ENCODE peak calls at places on chromosomes 7 and 10, in seven cellular contexts. C is anterior cingulate cortex, K is AG20443, A is COLO829, E is HFFc6, J is transverse colon, L is GOT3. I is an unnamed sample.

GRCh38 chr7:73865738-73866445 is 4.9 kb downstream of the TMEM270 start:
- DNase-seq in K (peak), A (no peak), C (no peak), L (no peak), E (peak), J (peak), I (peak)

GRCh38 chr10:82267465-82267864 is 392.5 kb downstream of the NRG3 start:
- DNase-seq in K (no peak), C (no peak), J (no peak), L (no peak), A (no peak), E (no peak), I (no peak)

GRCh38 chr10:89295597-89295996 is 6.2 kb upstream of the IFIT2 start:
- DNase-seq in L (no peak), J (no peak), A (no peak), E (peak), K (peak), C (no peak), I (peak)

GRCh38 chr10:72567884-72568283 is 58.0 kb downstream of the MICU1 start:
- DNase-seq in A (peak), C (no peak), E (no peak), L (no peak), J (no peak), K (no peak), I (no peak)

GRCh38 chr7:128405345-128406146 is 4.2 kb downstream of the IMPDH1 start:
- DNase-seq in J (peak), E (no peak), L (no peak), K (peak), A (peak), C (no peak), I (no peak)

GRCh38 chr7:140923358-140924006 is 1.2 kb downstream of the BRAF start:
- DNase-seq in C (no peak), A (no peak), L (no peak), J (no peak), K (peak), E (no peak), I (no peak)

GRCh38 chr7:46352335-46352954 is 431.4 kb upstream of the IGFBP3 start:
- DNase-seq in K (peak), J (no peak), A (peak), C (no peak), E (peak), L (no peak), I (peak)

GRCh38 chr10:100970914-100971811 is 1.9 kb downstream of the SEMA4G start:
- DNase-seq in C (no peak), L (no peak), A (no peak), E (no peak), K (no peak), J (peak), I (no peak)

GRCh38 chr10:42875792-42876191 is 93.2 kb downstream of the BMS1 start:
- DNase-seq in J (no peak), E (peak), A (no peak), K (peak), C (no peak), L (no peak), I (no peak)

GRCh38 chr7:134784251-134785049 is 5.0 kb downstream of the CALD1 start:
- DNase-seq in K (no peak), L (no peak), A (no peak), C (no peak), J (no peak), E (no peak), I (no peak)

GRCh38 chr7:30974605-30975256 is 11.0 kb downstream of the GHRHR start:
- DNase-seq in C (no peak), J (peak), K (peak), A (peak), E (no peak), L (no peak), I (peak)

GRCh38 chr7:74275401-74275881 is 13.8 kb upstream of the CLIP2 start:
- DNase-seq in J (no peak), C (no peak), E (no peak), A (no peak), L (no peak), K (no peak), I (peak)

GRCh38 chr10:125002423-125003145 is 60.7 kb downstream of the ZRANB1 start:
- DNase-seq in K (no peak), E (no peak), L (no peak), J (no peak), C (no peak), A (no peak), I (no peak)

GRCh38 chr10:35910234-35910633 is 268.1 kb upstream of the FZD8 start:
- DNase-seq in A (no peak), L (no peak), C (no peak), E (peak), K (peak), J (no peak), I (no peak)

GRCh38 chr7:1708640-1709249 is 38.7 kb downstream of the ELFN1 start:
- DNase-seq in C (no peak), J (no peak), K (no peak), A (no peak), L (no peak), E (no peak), I (no peak)

GRCh38 chr7:137992042-137992737 is 9.7 kb downstream of the CREB3L2 start:
- DNase-seq in C (no peak), L (no peak), K (no peak), A (no peak), J (no peak), E (peak), I (no peak)

GRCh38 chr7:77415474-77415821 is 701 bp downstream of the GSAP start:
- DNase-seq in J (peak), C (no peak), L (no peak), K (peak), E (no peak), A (no peak), I (no peak)

GRCh38 chr7:85681241-85681640 is 494.4 kb upstream of the SEMA3D start:
- DNase-seq in C (no peak), A (no peak), J (no peak), L (no peak), E (no peak), K (no peak), I (no peak)

GRCh38 chr10:86261470-86261869 is 105.1 kb downstream of the GRID1 start:
- DNase-seq in E (no peak), C (no peak), A (no peak), J (no peak), K (no peak), L (no peak), I (no peak)

GRCh38 chr10:64385355-64385754 is 864.2 kb downstream of the REEP3 start:
- DNase-seq in A (no peak), C (no peak), L (no peak), K (no peak), E (no peak), J (no peak), I (no peak)

GRCh38 chr7:138396251-138397070 is 63.6 kb upstream of the TRIM24 start:
- DNase-seq in K (no peak), E (no peak), C (no peak), J (peak), L (no peak), A (no peak), I (no peak)

GRCh38 chr10:117565068-117565467 is 22.5 kb downstream of the EMX2 start:
- DNase-seq in E (no peak), L (no peak), C (no peak), J (no peak), K (no peak), A (no peak), I (no peak)

GRCh38 chr7:74403521-74404387 is 50.0 kb upstream of the GTF2IRD1 start:
- DNase-seq in C (no peak), L (no peak), J (no peak), E (no peak), K (no peak), A (no peak), I (no peak)

GRCh38 chr10:6643962-6644361 is 63.9 kb upstream of the PRKCQ start:
- DNase-seq in K (no peak), J (no peak), E (no peak), A (no peak), C (no peak), L (no peak), I (no peak)